ENCODE peak calls at places on chromosomes 16 and 17, in ten cellular contexts. K, I, O, E, C, D, V, W, Y and M are unnamed samples.
A peak's percentile ranks its signal among the peaks of the same experiment; 100 is the strongest.

GRCh38 chr17:73956595-73957465 is 246.6 kb upstream of the RPL38 start:
- DNase-seq in D (peak; percentile 90), C (peak; percentile 7), V (peak; percentile 92), O (peak; percentile 4), I (no peak), E (peak; percentile 17), K (peak; percentile 81), Y (no peak), W (no peak), M (no peak)

GRCh38 chr17:77462101-77462500 is 321.3 kb downstream of the SEC14L1 start:
- DNase-seq in I (no peak), W (no peak), E (no peak), Y (no peak), V (no peak), C (no peak), O (no peak), D (no peak), K (no peak), M (no peak)

GRCh38 chr17:65231086-65231485 is 93.9 kb downstream of the RGS9 start:
- DNase-seq in D (no peak), K (no peak), C (no peak), E (no peak), V (no peak), Y (peak; percentile 13), W (no peak), O (no peak), I (no peak), M (no peak)

GRCh38 chr16:17481741-17482140 is 11.0 kb upstream of the XYLT1 start:
- DNase-seq in E (no peak), D (no peak), V (no peak), K (no peak), O (no peak), W (no peak), C (no peak), I (no peak), Y (no peak), M (no peak)

GRCh38 chr17:75811174-75811573 is 26.6 kb downstream of the UNK start:
- DNase-seq in W (no peak), K (no peak), D (no peak), C (no peak), Y (no peak), O (no peak), V (no peak), I (no peak), E (no peak), M (no peak)

GRCh38 chr17:74601944-74602572 is 10.0 kb upstream of the CD300LD start:
- DNase-seq in V (peak; percentile 70), K (no peak), O (peak; percentile 9), E (peak; percentile 22), Y (peak; percentile 43), D (peak; percentile 53), I (no peak), W (no peak), C (peak; percentile 49), M (no peak)

GRCh38 chr17:10624966-10625365 is 32.1 kb downstream of the MYH3 start:
- DNase-seq in V (peak; percentile 46), W (peak; percentile 21), C (no peak), I (no peak), K (no peak), Y (no peak), O (no peak), E (no peak), D (no peak), M (no peak)

GRCh38 chr16:57906385-57907316 is 64.3 kb downstream of the CNGB1 start:
- DNase-seq in O (no peak), K (no peak), E (no peak), I (no peak), Y (no peak), V (no peak), C (peak; percentile 15), W (no peak), D (peak; percentile 62), M (no peak)

GRCh38 chr17:30290077-30290476 is 1.7 kb downstream of the BLMH start:
- DNase-seq in D (no peak), V (no peak), C (no peak), Y (no peak), K (no peak), O (no peak), I (no peak), E (no peak), W (no peak), M (no peak)

GRCh38 chr17:30290696-30291570 is 811 bp downstream of the BLMH start:
- DNase-seq in C (peak; percentile 33), I (peak; percentile 16), W (peak; percentile 28), E (peak; percentile 86), O (peak; percentile 80), V (peak; percentile 71), K (peak; percentile 68), Y (peak; percentile 42), D (peak; percentile 79), M (no peak)

GRCh38 chr17:30292490-30292858 is 730 bp upstream of the BLMH start:
- DNase-seq in Y (no peak), C (no peak), K (no peak), D (no peak), E (no peak), O (no peak), W (no peak), I (no peak), V (no peak), M (no peak)

GRCh38 chr17:30296499-30297038 is 4.8 kb upstream of the BLMH start:
- DNase-seq in V (no peak), I (no peak), W (no peak), C (no peak), E (peak; percentile 10), D (no peak), Y (peak; percentile 10), O (no peak), K (no peak), M (no peak)

GRCh38 chr17:30291571-30292489 is at the start of gene BLMH:
- DNase-seq in Y (peak; percentile 77), V (peak; percentile 91), W (peak; percentile 86), K (peak; percentile 85), C (peak; percentile 84), I (peak; percentile 77), E (peak; percentile 43), O (peak; percentile 69), D (peak; percentile 83), M (peak; percentile 23)
- TF ChIP-seq CTCF in Y (no peak), V (no peak), W (no peak), K (no peak), C (no peak), I (no peak), E (no peak), O (no peak), D (no peak), M (no peak)

DNA sequence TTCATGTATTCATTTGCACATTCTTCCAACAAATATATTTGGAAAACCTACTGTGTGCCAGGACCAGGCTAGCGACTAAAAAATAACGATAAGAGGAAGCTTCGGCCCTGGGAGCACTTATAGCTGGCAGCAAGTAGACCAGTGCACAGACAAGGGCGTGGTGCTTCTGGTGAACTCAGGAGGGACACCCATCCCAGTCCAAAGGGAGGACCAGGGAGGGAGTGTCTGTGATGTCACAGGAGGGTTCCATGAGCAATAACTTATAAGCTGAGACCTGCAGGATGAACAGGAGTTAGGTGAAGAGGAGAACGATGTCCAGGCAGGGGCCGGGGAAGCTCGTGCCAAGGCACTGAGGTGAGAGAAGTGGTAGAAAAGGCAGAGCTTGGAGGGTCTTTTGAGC is 17.4 kb upstream of the PHOSPHO1 start:
- DNase-seq in K (no peak), Y (no peak), O (no peak), I (no peak), W (no peak), D (no peak), E (no peak), V (no peak), C (no peak), M (no peak)
- H3K4me3 ChIP-seq in K (no peak overlapping the region), Y (no peak overlapping the region), O (no peak overlapping the region), I (no peak overlapping the region), W (no peak overlapping the region), D (no peak overlapping the region), E (no peak overlapping the region), V (no peak overlapping the region), C (no peak overlapping the region), M (no peak overlapping the region)

GRCh38 chr17:82681547-82681946 is 17.0 kb downstream of the RAB40B start:
- DNase-seq in E (no peak), I (no peak), W (no peak), Y (no peak), C (no peak), K (no peak), O (no peak), V (no peak), D (no peak), M (no peak)

GRCh38 chr17:82677353-82677925 is 21.1 kb downstream of the RAB40B start:
- DNase-seq in V (no peak), O (no peak), I (no peak), C (no peak), Y (no peak), K (peak; percentile 40), W (peak; percentile 11), E (no peak), D (no peak), M (no peak)

GRCh38 chr17:82683534-82683933 is 15.0 kb downstream of the RAB40B start:
- DNase-seq in D (no peak), I (no peak), O (no peak), E (no peak), Y (no peak), W (no peak), C (no peak), K (peak; percentile 2), V (no peak), M (no peak)

GRCh38 chr17:82678265-82678891 is 20.1 kb downstream of the RAB40B start:
- DNase-seq in K (peak; percentile 31), W (peak; percentile 13), I (no peak), E (no peak), V (no peak), O (no peak), Y (no peak), C (no peak), D (no peak), M (no peak)

DNA sequence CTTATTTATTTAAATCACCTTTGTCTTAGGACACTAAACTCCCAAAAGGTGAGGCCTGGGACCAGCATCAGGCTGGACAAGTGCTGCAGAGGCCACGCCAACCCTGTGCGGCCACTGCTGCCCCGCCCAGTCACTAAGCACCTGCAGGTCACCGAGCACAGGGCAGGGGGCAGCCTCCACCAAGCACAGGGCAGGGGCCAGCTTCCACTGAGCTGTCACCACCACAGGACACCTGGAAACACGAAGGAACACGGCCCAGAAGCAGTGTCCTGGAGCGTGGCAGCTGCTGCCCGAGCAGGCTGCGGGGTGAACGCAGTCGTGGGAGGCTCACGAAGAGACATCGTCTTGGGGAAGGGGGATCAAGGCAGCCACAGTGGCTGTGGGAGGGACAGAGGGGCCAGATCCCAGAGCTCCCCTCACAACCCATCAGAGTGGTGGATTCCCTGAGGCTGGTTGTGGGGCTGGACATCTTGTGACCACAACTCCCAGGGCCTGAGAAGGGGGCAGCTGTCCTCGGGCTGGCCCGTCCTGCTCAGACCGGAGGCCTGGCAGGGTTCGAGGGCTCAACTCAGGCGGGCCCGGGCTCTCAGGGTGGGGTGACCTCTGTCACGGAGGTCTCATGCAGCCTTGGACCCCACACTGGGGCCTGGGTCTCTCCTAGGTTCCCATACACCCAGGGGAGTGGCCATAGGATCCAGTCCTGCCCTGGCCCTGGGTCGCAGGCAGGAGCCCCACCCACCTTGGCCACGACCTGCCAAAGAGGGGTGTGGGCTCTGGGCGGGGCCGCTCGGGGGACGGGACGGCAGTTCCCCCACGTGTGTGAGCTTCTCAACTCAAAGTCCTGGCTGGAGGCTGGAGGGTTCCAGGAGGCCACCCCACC is 18.7 kb downstream of the RAB40B start:
- DNase-seq in E (no peak), K (peak; percentile 70), W (peak; percentile 7), O (no peak), Y (no peak), C (no peak), D (peak; percentile 52), I (no peak), V (no peak), M (no peak)
- TF ChIP-seq CTCF in E (no peak), K (no peak), W (no peak), O (no peak), Y (no peak), C (no peak), D (peak; percentile 38), I (no peak), V (peak; percentile 61), M (no peak)

DNA sequence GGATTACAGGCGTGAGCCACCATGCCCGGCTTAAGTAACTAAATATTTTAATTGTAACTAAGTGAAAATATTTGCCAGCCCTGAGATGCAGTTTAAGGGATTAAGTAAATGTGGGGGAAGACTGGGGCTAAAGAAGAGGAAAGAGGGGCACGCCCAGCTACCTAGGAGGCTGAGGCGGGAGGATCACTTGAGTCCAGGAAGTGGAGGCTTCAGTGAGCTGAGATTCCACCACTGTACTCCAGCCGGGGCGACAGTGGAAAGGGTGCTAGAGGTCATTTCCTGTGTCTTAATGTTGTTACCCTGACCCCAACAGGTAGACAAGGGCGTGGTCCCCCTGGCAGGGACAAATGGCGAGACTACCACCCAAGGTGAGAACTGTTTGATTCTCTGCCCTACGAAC is 2.8 kb downstream of the ALDOA start:
- DNase-seq in C (no peak), D (no peak), O (no peak), V (no peak), E (no peak), I (no peak), K (no peak), W (no peak), Y (no peak), M (no peak)
- H3K4me3 ChIP-seq in C (peak overlapping the region; percentile 0), D (no peak overlapping the region), O (no peak overlapping the region), V (no peak overlapping the region), E (no peak overlapping the region), I (no peak overlapping the region), K (no peak overlapping the region), W (peak overlapping the region; percentile 91), Y (peak overlapping the region; percentile 35), M (peak overlapping the region; percentile 27)